ENCODE peak calls at places on chromosomes 6 and 20, in ten cellular contexts. N, O, U, Z, F, M, L, S, T and W are unnamed samples.
A peak's percentile ranks its signal among the peaks of the same experiment; 100 is the strongest.

GRCh38 chr6:157726892-157727628 is 96.0 kb upstream of the SNX9 start:
- DNase-seq in N (peak; percentile 82), O (no peak), U (no peak), Z (no peak), F (no peak), M (no peak), L (no peak), S (no peak), T (no peak), W (no peak)

GRCh38 chr6:18260448-18261106 is 3.8 kb downstream of the DEK start:
- DNase-seq in N (no peak), O (no peak), U (peak; percentile 35), Z (no peak), F (no peak), M (no peak), L (peak; percentile 80), S (no peak), T (peak; percentile 59), W (no peak)

GRCh38 chr6:16248271-16248670 is 9.9 kb downstream of the GMPR start:
- DNase-seq in N (no peak), O (no peak), U (no peak), Z (no peak), F (no peak), M (no peak), L (no peak), S (no peak), T (no peak), W (no peak)

GRCh38 chr20:33684533-33685327 is 1.5 kb downstream of the E2F1 start:
- DNase-seq in N (no peak), O (no peak), U (no peak), Z (peak; percentile 72), F (no peak), M (no peak), L (no peak), S (no peak), T (peak; percentile 74), W (no peak)

GRCh38 chr6:165615629-165616028 is 47.4 kb downstream of the PDE10A start:
- DNase-seq in N (no peak), O (no peak), U (no peak), Z (no peak), F (no peak), M (no peak), L (peak; percentile 80), S (no peak), T (no peak), W (no peak)

GRCh38 chr20:378961-379336 is 1.6 kb upstream of the TRIB3 start:
- DNase-seq in N (no peak), O (no peak), U (no peak), Z (no peak), F (no peak), M (no peak), L (no peak), S (no peak), T (no peak), W (no peak)

GRCh38 chr20:43726811-43727338 is at the start of gene GTSF1L:
- DNase-seq in N (no peak), O (no peak), U (no peak), Z (no peak), F (no peak), M (no peak), L (peak; percentile 53), S (no peak), T (no peak), W (no peak)

GRCh38 chr6:136103763-136104311 is 146.3 kb downstream of the MTFR2 start:
- DNase-seq in N (peak; percentile 80), O (no peak), U (no peak), Z (peak; percentile 54), F (no peak), M (no peak), L (no peak), S (no peak), T (no peak), W (no peak)

GRCh38 chr6:157263881-157264397 is 59.4 kb downstream of the TMEM242 start:
- DNase-seq in N (no peak), O (no peak), U (no peak), Z (no peak), F (no peak), M (no peak), L (no peak), S (no peak), T (no peak), W (no peak)

GRCh38 chr6:73631849-73632248 is 21.9 kb downstream of the SLC17A5 start:
- DNase-seq in N (no peak), O (no peak), U (no peak), Z (no peak), F (no peak), M (no peak), L (peak; percentile 8), S (no peak), T (no peak), W (no peak)

GRCh38 chr6:43053545-43054205 is at the start of gene CUL7:
- DNase-seq in N (peak; percentile 96), O (peak; percentile 85), U (peak; percentile 93), Z (peak; percentile 91), F (peak; percentile 93), M (peak; percentile 90), L (peak; percentile 99), S (peak; percentile 95), T (peak; percentile 89), W (peak; percentile 89)

GRCh38 chr20:1185781-1186334 is 1.1 kb upstream of the TMEM74B start:
- DNase-seq in N (peak; percentile 63), O (no peak), U (peak; percentile 69), Z (peak; percentile 82), F (no peak), M (no peak), L (peak; percentile 73), S (peak; percentile 81), T (peak; percentile 45), W (peak; percentile 43)

GRCh38 chr20:34365765-34366213 is 2.7 kb downstream of the ITCH start:
- DNase-seq in N (no peak), O (no peak), U (peak; percentile 50), Z (no peak), F (no peak), M (no peak), L (no peak), S (no peak), T (peak; percentile 83), W (peak; percentile 11)

GRCh38 chr6:13278184-13278583 is 50.2 kb downstream of the TBC1D7 start:
- DNase-seq in N (no peak), O (no peak), U (peak; percentile 31), Z (peak; percentile 71), F (no peak), M (no peak), L (no peak), S (peak; percentile 24), T (peak; percentile 70), W (no peak)

GRCh38 chr6:7367408-7367807 is 22.1 kb downstream of the CAGE1 start:
- DNase-seq in N (no peak), O (no peak), U (no peak), Z (no peak), F (no peak), M (no peak), L (no peak), S (no peak), T (no peak), W (no peak)

GRCh38 chr20:11329271-11329670 is 588.4 kb upstream of the BTBD3 start:
- DNase-seq in N (no peak), O (no peak), U (no peak), Z (no peak), F (no peak), M (no peak), L (peak; percentile 22), S (no peak), T (no peak), W (no peak)

GRCh38 chr20:47887477-47888080 is 102.3 kb upstream of the SULF2 start:
- DNase-seq in N (no peak), O (no peak), U (no peak), Z (no peak), F (no peak), M (no peak), L (no peak), S (no peak), T (no peak), W (no peak)

GRCh38 chr6:164927288-164928040 is 381.9 kb downstream of the C6orf118 start:
- DNase-seq in N (peak; percentile 78), O (peak; percentile 18), U (peak; percentile 62), Z (peak; percentile 75), F (peak; percentile 61), M (peak; percentile 27), L (peak; percentile 75), S (peak; percentile 77), T (peak; percentile 43), W (peak; percentile 18)

GRCh38 chr20:6708010-6708409 is 59.5 kb upstream of the BMP2 start:
- DNase-seq in N (peak; percentile 69), O (no peak), U (no peak), Z (no peak), F (no peak), M (no peak), L (peak; percentile 81), S (no peak), T (no peak), W (no peak)

GRCh38 chr6:145891565-145891964 is 72.6 kb downstream of the SHPRH start:
- DNase-seq in N (no peak), O (no peak), U (no peak), Z (no peak), F (no peak), M (no peak), L (no peak), S (no peak), T (no peak), W (no peak)